ENCODE peak calls at places on chromosomes 5 and 9, in five cellular contexts. T is GM13976, O is BJ, W is lower lobe of right lung, E is progenitor cell of endocrine pancreas. M is an unnamed sample.

GRCh38 chr5:170693701-170694100 is 89.8 kb upstream of the GABRP start:
- DNase-seq in T (no peak), O (no peak), W (no peak), E (no peak), M (no peak)

GRCh38 chr5:176736271-176736965 is 73.9 kb upstream of the UNC5A start:
- DNase-seq in T (peak), O (no peak), W (no peak), E (no peak), M (no peak)

GRCh38 chr5:88183255-88183654 is 85.4 kb downstream of the TMEM161B start:
- DNase-seq in T (no peak), O (no peak), W (no peak), E (no peak), M (no peak)

GRCh38 chr5:65802080-65802479 is 80.1 kb downstream of the NLN start:
- DNase-seq in T (no peak), O (no peak), W (no peak), E (no peak), M (no peak)

GRCh38 chr9:134344068-134344820 is 18.0 kb downstream of the RXRA start:
- DNase-seq in T (no peak), O (no peak), W (peak), E (no peak), M (no peak)

GRCh38 chr9:95315108-95315746 is 2.3 kb downstream of the FANCC start:
- DNase-seq in T (no peak), O (no peak), W (no peak), E (no peak), M (no peak)

GRCh38 chr5:93845376-93845775 is 104.0 kb upstream of the POU5F2 start:
- DNase-seq in T (no peak), O (no peak), W (no peak), E (no peak), M (no peak)

GRCh38 chr5:176724472-176724871 is 77.2 kb downstream of the TSPAN17 start:
- DNase-seq in T (no peak), O (no peak), W (no peak), E (no peak), M (no peak)

GRCh38 chr9:19920401-19920800 is 131.6 kb upstream of the SLC24A2 start:
- DNase-seq in T (no peak), O (no peak), W (no peak), E (no peak), M (no peak)

GRCh38 chr9:133273819-133274218 is 1.2 kb downstream of the ABO start:
- DNase-seq in T (no peak), O (no peak), W (no peak), E (no peak), M (no peak)

GRCh38 chr9:130665029-130665430 is 636 bp downstream of the PRDM12 start:
- DNase-seq in T (no peak), O (no peak), W (no peak), E (no peak), M (no peak)

GRCh38 chr9:70111641-70112236 is 68.1 kb downstream of the MAMDC2 start:
- DNase-seq in T (no peak), O (no peak), W (no peak), E (no peak), M (no peak)

GRCh38 chr5:74579215-74579614 is 61.3 kb downstream of the ENC1 start:
- DNase-seq in T (peak), O (no peak), W (no peak), E (no peak), M (no peak)

GRCh38 chr5:1432296-1432695 is 12.9 kb downstream of the SLC6A3 start:
- DNase-seq in T (no peak), O (no peak), W (no peak), E (no peak), M (no peak)

GRCh38 chr5:74124826-74125225 is 498.8 kb downstream of the ARHGEF28 start:
- DNase-seq in T (no peak), O (no peak), W (no peak), E (no peak), M (no peak)

GRCh38 chr9:134950404-134950760 is 32.7 kb upstream of the FCN1 start:
- DNase-seq in T (no peak), O (no peak), W (no peak), E (no peak), M (no peak)

GRCh38 chr9:37621299-37621934 is 29.0 kb upstream of the TOMM5 start:
- DNase-seq in T (no peak), O (no peak), W (no peak), E (no peak), M (no peak)

GRCh38 chr9:34647084-34647403 is 569 bp downstream of the GALT start:
- DNase-seq in T (no peak), O (no peak), W (no peak), E (no peak), M (no peak)

GRCh38 chr5:171534009-171534895 is 114.8 kb downstream of the FGF18 start:
- DNase-seq in T (no peak), O (no peak), W (no peak), E (no peak), M (peak)

GRCh38 chr9:133133680-133134418 is 12.8 kb upstream of the RALGDS start:
- DNase-seq in T (peak), O (peak), W (peak), E (peak), M (peak)

GRCh38 chr9:90680534-90680933 is 37.9 kb upstream of the DIRAS2 start:
- DNase-seq in T (no peak), O (no peak), W (no peak), E (no peak), M (no peak)

GRCh38 chr5:172385661-172386187 is 68.6 kb downstream of the SH3PXD2B start:
- DNase-seq in T (no peak), O (no peak), W (no peak), E (no peak), M (no peak)

GRCh38 chr9:86723351-86723750 is 224.0 kb downstream of the GAS1 start:
- DNase-seq in T (no peak), O (no peak), W (no peak), E (no peak), M (no peak)

GRCh38 chr5:110105692-110106091 is 416.0 kb downstream of the MAN2A1 start:
- DNase-seq in T (no peak), O (no peak), W (no peak), E (no peak), M (peak)

GRCh38 chr5:42960472-42960871 is 79.6 kb downstream of the ANXA2R start:
- DNase-seq in T (no peak), O (no peak), W (no peak), E (no peak), M (no peak)

GRCh38 chr5:133386662-133387061 is 225.7 kb downstream of the FSTL4 start:
- DNase-seq in T (no peak), O (no peak), W (no peak), E (no peak), M (no peak)

GRCh38 chr5:171774418-171774817 is 11.2 kb upstream of the SMIM23 start:
- DNase-seq in T (no peak), O (no peak), W (no peak), E (no peak), M (no peak)

GRCh38 chr5:151906246-151906645 is 18.4 kb downstream of the GLRA1 start:
- DNase-seq in T (no peak), O (no peak), W (no peak), E (no peak), M (no peak)

GRCh38 chr9:128115187-128116103 is 12.1 kb downstream of the PTGES2 start:
- DNase-seq in T (peak), O (no peak), W (peak), E (no peak), M (no peak)

GRCh38 chr5:72160299-72160698 is 53.0 kb downstream of the MAP1B start:
- DNase-seq in T (no peak), O (no peak), W (no peak), E (no peak), M (no peak)

GRCh38 chr5:29702875-29703274 is 1490.6 kb upstream of the CDH6 start:
- DNase-seq in T (no peak), O (no peak), W (no peak), E (no peak), M (no peak)

GRCh38 chr5:29701600-29701999 is 1491.9 kb upstream of the CDH6 start:
- DNase-seq in T (no peak), O (no peak), W (no peak), E (no peak), M (no peak)

GRCh38 chr5:29697786-29698414 is 1495.6 kb upstream of the CDH6 start:
- DNase-seq in T (no peak), O (no peak), W (no peak), E (no peak), M (peak)
- TF ChIP-seq CTCF in T (no peak), O (no peak), W (no peak), E (peak), M (peak)

GRCh38 chr9:17398351-17398750 is 180.5 kb upstream of the SH3GL2 start:
- DNase-seq in T (no peak), O (no peak), W (no peak), E (no peak), M (no peak)

GRCh38 chr9:17403539-17403938 is 175.3 kb upstream of the SH3GL2 start:
- DNase-seq in T (no peak), O (no peak), W (no peak), E (no peak), M (no peak)

GRCh38 chr9:17401858-17402257 is 177.0 kb upstream of the SH3GL2 start:
- DNase-seq in T (no peak), O (no peak), W (no peak), E (no peak), M (no peak)

DNA sequence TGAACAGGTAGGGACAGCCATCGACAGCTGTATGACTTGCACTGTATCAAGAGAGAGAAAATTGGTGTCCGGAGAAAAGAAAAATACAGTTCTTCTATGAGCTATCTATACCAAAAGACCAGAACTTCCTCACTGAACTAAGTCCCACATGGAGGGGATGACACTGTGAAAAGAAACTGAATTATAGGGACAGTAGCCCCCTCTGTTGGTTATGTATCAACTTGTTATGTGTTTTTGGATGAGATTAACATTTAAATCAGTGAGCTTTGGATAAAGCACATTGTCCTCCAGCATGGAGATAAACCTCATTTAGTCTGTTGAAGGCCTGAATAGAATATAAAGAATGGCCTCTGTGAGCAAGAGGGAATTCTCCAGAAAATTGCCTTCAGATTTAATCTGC is 176.6 kb upstream of the SH3GL2 start:
- DNase-seq in T (no peak), O (no peak), W (no peak), E (no peak), M (peak)
- TF ChIP-seq CTCF in T (no peak), O (peak), W (no peak), E (peak), M (no peak)

GRCh38 chr9:7967093-7967827 is 167.7 kb upstream of the DMAC1 start:
- DNase-seq in T (no peak), O (no peak), W (no peak), E (no peak), M (peak)
- TF ChIP-seq CTCF in T (no peak), O (no peak), W (no peak), E (no peak), M (no peak)

GRCh38 chr9:88722753-88723152 is 187.8 kb downstream of the NXNL2 start:
- DNase-seq in T (no peak), O (no peak), W (no peak), E (no peak), M (peak)
- TF ChIP-seq CTCF in T (no peak), O (peak), W (no peak), E (no peak), M (peak)

GRCh38 chr5:40288791-40289475 is 390.8 kb upstream of the PTGER4 start:
- DNase-seq in T (no peak), O (no peak), W (no peak), E (no peak), M (no peak)
- TF ChIP-seq CTCF in T (no peak), O (no peak), W (no peak), E (no peak), M (no peak)

M was measured in MCF 10A.